ENCODE peak calls at places on chromosomes 1 and 21, in four cellular contexts. J is HEK293T, M is K562, C is GM12878. H is an unnamed sample.

GRCh38 chr1:8463144-8463927 is 145.4 kb downstream of the SLC45A1 start:
- DNase-seq in J (no peak), M (no peak), C (no peak), H (peak)

GRCh38 chr1:25360596-25361581 is 22.8 kb downstream of the TMEM50A start:
- DNase-seq in J (no peak), M (peak), C (no peak), H (no peak)

GRCh38 chr1:46489169-46489637 is 433 bp upstream of the DMBX1 start:
- DNase-seq in J (no peak), M (peak), C (no peak), H (no peak)

GRCh38 chr21:28832013-28832714 is 160.5 kb downstream of the LTN1 start:
- DNase-seq in J (no peak), M (no peak), C (no peak), H (peak)

GRCh38 chr1:230825804-230826160 is 42.5 kb downstream of the C1orf198 start:
- DNase-seq in J (no peak), M (no peak), C (no peak), H (no peak)

GRCh38 chr1:7418442-7419080 is 352.5 kb upstream of the VAMP3 start:
- DNase-seq in J (no peak), M (no peak), C (no peak), H (no peak)

GRCh38 chr1:96080925-96081324 is 640.7 kb upstream of the PTBP2 start:
- DNase-seq in J (no peak), M (no peak), C (no peak), H (no peak)

GRCh38 chr1:84634536-84635205 is 55.6 kb downstream of the SSX2IP start:
- DNase-seq in J (no peak), M (no peak), C (no peak), H (peak)

GRCh38 chr1:95953005-95953404 is 719.0 kb downstream of the RWDD3 start:
- DNase-seq in J (peak), M (no peak), C (no peak), H (no peak)

GRCh38 chr1:23100074-23100748 is 68.4 kb downstream of the LUZP1 start:
- DNase-seq in J (no peak), M (no peak), C (no peak), H (peak)

GRCh38 chr21:26194811-26195251 is 24.3 kb upstream of the APP start:
- DNase-seq in J (no peak), M (no peak), C (no peak), H (no peak)

GRCh38 chr1:159798893-159799292 is 3.3 kb upstream of the FCRL6 start:
- DNase-seq in J (peak), M (peak), C (no peak), H (peak)

GRCh38 chr1:225843426-225843795 is 33.5 kb downstream of the EPHX1 start:
- DNase-seq in J (no peak), M (no peak), C (no peak), H (no peak)

GRCh38 chr1:223726380-223727001 is 14.2 kb downstream of the CAPN2 start:
- DNase-seq in J (no peak), M (peak), C (peak), H (no peak)

GRCh38 chr1:156947818-156948525 is 27.5 kb downstream of the LRRC71 start:
- DNase-seq in J (no peak), M (no peak), C (no peak), H (no peak)

GRCh38 chr1:230458509-230458908 is 32.4 kb upstream of the PGBD5 start:
- DNase-seq in J (no peak), M (no peak), C (no peak), H (no peak)

DNA sequence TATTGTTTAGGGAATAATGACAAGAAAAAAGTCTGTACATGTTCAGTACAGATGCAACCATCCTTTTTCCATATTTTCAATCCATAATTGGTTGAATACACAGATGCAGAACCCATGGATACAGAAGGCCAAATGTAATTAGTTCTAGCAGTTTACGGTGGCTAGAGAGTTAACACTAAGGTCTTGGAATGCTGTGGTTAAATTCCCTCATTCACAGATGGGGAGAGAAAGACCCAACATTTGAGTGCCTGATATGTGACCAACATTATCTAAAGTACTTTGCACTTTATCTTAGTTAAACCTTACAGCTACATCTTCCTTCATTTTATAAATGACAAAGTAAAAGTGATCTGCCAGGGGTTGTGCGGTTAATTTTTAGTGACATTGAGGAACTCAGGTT is 5.3 kb downstream of the SCMH1 start:
- DNase-seq in J (no peak), M (no peak), C (no peak), H (no peak)
- TF ChIP-seq FOXK2 in J (no peak), M (no peak), C (no peak), H (no peak)

DNA sequence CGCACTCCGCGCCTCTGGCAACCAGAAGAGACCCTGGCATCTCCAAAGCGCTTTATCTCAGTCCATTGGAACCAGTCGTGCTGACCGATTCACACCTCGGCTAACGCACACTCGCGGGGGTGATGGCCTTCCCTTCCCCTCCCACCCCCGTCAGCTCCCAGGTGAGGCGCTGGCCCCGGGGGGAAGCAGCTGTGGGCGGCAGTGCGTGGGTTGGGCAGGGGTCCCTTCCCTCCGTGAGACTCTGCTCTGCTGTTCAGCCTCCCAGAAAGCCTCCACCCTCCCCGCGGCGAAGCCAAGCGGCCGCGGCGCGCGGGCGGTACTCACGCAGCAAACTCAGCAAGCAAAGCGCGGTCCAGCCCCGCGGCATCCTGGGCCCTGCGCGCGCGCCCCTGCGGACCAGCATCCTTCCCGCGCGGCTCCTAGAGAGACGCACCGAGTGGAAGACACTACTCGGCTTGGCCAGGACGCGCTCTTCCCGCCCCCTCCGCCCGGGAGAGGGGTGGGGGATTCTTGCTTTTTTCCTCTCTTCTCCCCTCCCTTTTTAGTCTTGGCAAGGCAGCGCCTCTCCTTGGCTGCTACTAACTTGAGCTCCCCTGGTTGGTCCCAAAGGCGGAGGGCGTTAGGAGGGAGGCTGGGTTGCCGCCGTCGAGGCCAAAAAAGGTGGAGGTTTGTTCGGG is at the start of gene CD34:
- DNase-seq in J (peak), M (no peak), C (no peak), H (no peak)
- TF ChIP-seq FOXK2 in J (no peak), M (no peak), C (no peak), H (no peak)

DNA sequence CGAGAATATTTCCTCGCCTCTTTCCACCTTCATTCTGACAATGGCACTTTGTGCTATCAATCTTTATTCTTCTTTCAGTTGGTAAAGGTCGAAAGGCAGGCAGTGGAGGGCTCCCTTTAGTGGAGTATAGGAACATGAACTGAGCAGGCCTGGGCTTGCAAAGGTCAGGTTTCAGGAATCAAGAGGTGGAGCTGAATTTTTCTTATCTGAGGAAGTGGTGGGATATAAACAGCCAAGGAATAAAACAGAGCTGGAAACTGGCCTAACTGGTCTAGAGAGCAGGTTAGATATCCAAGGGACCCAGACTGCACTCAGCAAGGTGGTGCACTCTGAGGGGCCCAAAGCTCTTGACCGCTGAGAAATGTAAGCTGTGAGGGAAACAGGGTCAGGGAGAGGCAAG is 99.1 kb downstream of the PLA2G4A start:
- DNase-seq in J (no peak), M (no peak), C (no peak), H (no peak)
- TF ChIP-seq FOXK2 in J (no peak), M (no peak), C (no peak), H (no peak)

DNA sequence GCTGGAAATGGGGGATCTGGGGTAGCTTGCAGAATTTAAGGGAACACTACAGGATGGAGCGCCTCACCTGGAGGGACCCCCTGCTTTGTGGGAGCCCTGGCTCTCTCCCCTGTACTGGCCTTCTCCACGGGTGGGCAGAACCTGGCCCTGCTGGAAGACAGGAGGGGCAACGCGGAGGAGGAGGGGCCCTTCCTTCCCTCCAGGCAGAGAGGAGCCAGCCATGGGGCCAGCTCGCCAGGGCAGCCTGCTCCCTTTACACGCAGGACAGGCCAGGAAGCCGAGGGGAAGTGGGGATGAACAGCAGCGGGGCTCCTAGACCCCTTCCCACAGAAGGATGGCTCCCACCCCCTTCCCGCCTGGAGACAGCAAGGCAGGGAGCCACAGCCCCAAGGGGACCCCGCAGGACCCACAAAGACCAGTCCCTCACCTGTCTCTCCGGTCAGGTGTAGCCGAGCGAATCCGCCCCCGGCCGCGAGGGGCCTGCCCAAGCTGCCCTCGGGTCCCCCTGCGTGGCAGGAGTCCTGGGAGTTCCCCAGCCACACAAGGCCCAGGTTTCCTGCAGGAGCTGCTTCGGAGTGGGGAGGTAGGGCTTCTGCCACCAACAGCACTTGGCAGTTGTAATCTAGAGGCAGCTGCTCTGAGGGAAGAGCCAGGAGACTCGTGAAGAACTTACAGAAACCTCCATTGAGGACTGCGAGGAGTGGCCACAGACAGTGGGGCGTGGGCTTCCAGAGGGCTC is 1.6 kb upstream of the SLC19A1 start:
- DNase-seq in J (no peak), M (no peak), C (no peak), H (no peak)
- TF ChIP-seq FOXK2 in J (no peak), M (no peak), C (no peak), H (no peak)

DNA sequence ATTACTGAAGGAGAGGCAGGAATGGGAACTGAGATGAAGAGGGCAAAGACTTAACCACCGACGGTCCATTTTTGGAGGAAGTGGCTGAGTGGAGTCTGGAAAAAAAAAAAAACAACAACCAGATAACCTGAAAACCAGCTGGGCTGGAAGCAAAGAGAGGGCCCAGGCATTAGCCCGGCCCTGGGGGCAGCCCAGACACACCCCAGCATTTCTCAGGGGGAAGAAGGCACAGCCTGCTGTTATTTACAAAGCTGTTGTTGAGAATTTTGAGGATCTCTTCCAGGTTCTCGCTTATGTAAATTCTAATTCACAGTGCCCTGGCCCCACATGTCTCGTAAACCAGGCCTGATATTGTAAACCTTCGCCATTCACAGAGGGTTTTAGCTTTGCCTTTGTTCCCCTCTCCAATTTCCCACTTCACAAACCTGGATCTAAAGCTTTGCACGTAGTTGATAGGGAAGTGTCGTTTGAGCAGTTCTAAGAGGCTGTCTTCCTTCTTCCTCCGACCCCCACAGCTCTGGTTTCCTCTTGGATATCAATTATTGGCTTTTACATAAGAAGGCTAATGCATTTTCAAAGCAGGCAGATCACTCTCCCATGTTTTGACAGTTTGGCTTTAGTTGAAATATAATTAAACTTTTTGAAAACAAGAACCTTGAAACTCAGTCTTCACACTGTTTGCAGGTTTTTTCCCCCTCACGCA is 161.8 kb upstream of the IRF2BP2 start:
- DNase-seq in J (peak), M (no peak), C (no peak), H (no peak)
- TF ChIP-seq FOXK2 in J (no peak), M (no peak), C (no peak), H (no peak)

GRCh38 chr1:237303929-237304328 is 261.9 kb downstream of the RYR2 start:
- DNase-seq in J (no peak), M (no peak), C (no peak), H (no peak)
- TF ChIP-seq FOXK2 in J (no peak), M (no peak), C (no peak), H (no peak)

H was measured in HepG2.